ENCODE peak calls at places on chromosomes 2 and 18, in ten cellular contexts. R is fibroblast of pulmonary artery; Q is left ventricle myocardium inferior; I is transverse colon; S is lower lobe of right lung; D is Jurkat, Clone E6-1; L is thoracic aorta; W is CD8-positive, alpha-beta T cell; E is skeletal muscle cell; T is small intestine. F is an unnamed sample.

GRCh38 chr2:39593439-39594393 is 72.0 kb upstream of the TMEM178A start:
- DNase-seq in T (peak; percentile 22), W (no peak), I (no peak), D (no peak), S (no peak), R (peak; percentile 92), E (peak; percentile 44), Q (no peak), L (peak; percentile 4), F (no peak)

GRCh38 chr2:234694244-234695013 is 197.5 kb upstream of the ARL4C start:
- DNase-seq in E (peak; percentile 71), L (no peak), R (peak; percentile 60), D (peak; percentile 14), T (peak; percentile 29), Q (no peak), W (no peak), S (no peak), I (no peak), F (peak; percentile 14)

GRCh38 chr2:63712748-63713147 is 124.0 kb downstream of the MDH1 start:
- DNase-seq in D (no peak), S (no peak), E (no peak), T (no peak), L (no peak), R (no peak), I (no peak), Q (no peak), W (no peak), F (no peak)

GRCh38 chr2:187581125-187581896 is 27.1 kb upstream of the TFPI start:
- DNase-seq in E (peak; percentile 13), S (no peak), R (peak; percentile 73), T (peak; percentile 49), L (no peak), Q (no peak), D (peak; percentile 30), I (no peak), W (no peak), F (no peak)

GRCh38 chr2:226638576-226638975 is 161.0 kb downstream of the IRS1 start:
- DNase-seq in Q (no peak), L (no peak), R (no peak), W (no peak), S (no peak), T (no peak), E (no peak), D (no peak), I (no peak), F (no peak)

GRCh38 chr18:57789759-57790158 is 13.4 kb downstream of the ATP8B1 start:
- DNase-seq in S (no peak), Q (no peak), D (no peak), T (no peak), L (no peak), W (no peak), I (no peak), R (no peak), E (no peak), F (no peak)

GRCh38 chr2:16245481-16246054 is 305.2 kb downstream of the MYCN start:
- DNase-seq in T (no peak), Q (no peak), S (no peak), W (no peak), L (no peak), R (no peak), D (no peak), E (no peak), I (no peak), F (no peak)

GRCh38 chr2:64839844-64840243 is 149.4 kb upstream of the SLC1A4 start:
- DNase-seq in S (no peak), T (no peak), R (no peak), L (no peak), I (peak; percentile 21), D (peak; percentile 30), W (no peak), E (no peak), Q (no peak), F (no peak)

GRCh38 chr2:241573741-241574140 is 15.2 kb downstream of the BOK start:
- DNase-seq in R (no peak), E (no peak), D (no peak), T (no peak), I (no peak), Q (no peak), L (no peak), S (peak; percentile 39), W (no peak), F (no peak)

GRCh38 chr2:2251255-2251654 is 79.8 kb downstream of the MYT1L start:
- DNase-seq in T (no peak), D (no peak), L (no peak), I (no peak), Q (no peak), S (no peak), W (no peak), R (no peak), E (no peak), F (no peak)

GRCh38 chr2:30717081-30717650 is 90.1 kb downstream of the CAPN13 start:
- DNase-seq in D (no peak), L (no peak), Q (no peak), R (no peak), E (no peak), I (no peak), T (no peak), W (no peak), S (no peak), F (no peak)

GRCh38 chr18:66344227-66344626 is 259.7 kb downstream of the CDH19 start:
- DNase-seq in E (no peak), S (no peak), T (no peak), L (no peak), Q (no peak), I (no peak), R (no peak), W (no peak), D (no peak), F (no peak)

GRCh38 chr18:70359071-70359470 is 70.2 kb downstream of the SOCS6 start:
- DNase-seq in E (no peak), W (no peak), Q (no peak), D (no peak), L (no peak), T (no peak), S (no peak), R (no peak), I (no peak), F (no peak)

GRCh38 chr18:76922107-76922506 is 99.8 kb downstream of the ZNF236 start:
- DNase-seq in E (peak; percentile 15), I (peak; percentile 64), Q (no peak), T (peak; percentile 66), R (peak; percentile 48), S (no peak), D (peak; percentile 93), W (no peak), L (no peak), F (no peak)

GRCh38 chr2:173161040-173161439 is 85.4 kb downstream of the MAP3K20 start:
- DNase-seq in Q (no peak), W (no peak), S (no peak), R (peak; percentile 29), D (no peak), L (no peak), E (no peak), I (no peak), T (no peak), F (no peak)

GRCh38 chr2:15494877-15495276 is 66.3 kb downstream of the NBAS start:
- DNase-seq in W (no peak), T (no peak), R (no peak), Q (no peak), I (no peak), D (no peak), E (no peak), L (no peak), S (no peak), F (no peak)

DNA sequence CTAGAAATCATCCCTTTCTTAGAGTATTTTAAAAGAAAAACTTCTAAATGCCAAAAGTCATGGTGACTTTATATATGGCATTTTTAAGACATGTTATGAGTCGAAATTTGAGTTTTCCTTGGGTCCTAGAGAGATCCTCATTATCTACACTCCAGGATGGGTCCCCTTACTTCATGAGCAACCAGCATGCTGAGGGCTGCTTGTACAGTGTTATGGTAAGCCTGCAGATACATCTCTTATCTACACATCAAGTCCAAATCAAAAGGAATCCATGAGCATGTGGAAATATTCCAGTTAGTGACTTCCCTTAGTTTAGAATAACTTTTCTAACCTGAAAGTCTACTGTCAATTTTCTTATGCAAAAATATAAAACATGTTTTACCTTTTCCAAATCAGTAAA is 58.7 kb downstream of the SLC66A3 start:
- DNase-seq in S (no peak), D (no peak), Q (no peak), W (no peak), I (no peak), E (no peak), R (no peak), L (no peak), T (no peak), F (no peak)
- H3K4me3 ChIP-seq in S (no peak overlapping the region), D (no peak overlapping the region), Q (no peak overlapping the region), W (no peak overlapping the region), I (no peak overlapping the region), E (no peak overlapping the region), R (no peak overlapping the region), L (no peak overlapping the region), T (no peak overlapping the region), F (no peak overlapping the region)

GRCh38 chr2:28956890-28957289 is 24.2 kb upstream of the TOGARAM2 start:
- DNase-seq in W (no peak), R (peak; percentile 58), E (no peak), T (no peak), D (no peak), L (no peak), Q (no peak), S (no peak), I (no peak), F (no peak)
- H3K4me3 ChIP-seq in W (no peak overlapping the region), R (peak overlapping the region; percentile 46), E (no peak overlapping the region), T (no peak overlapping the region), D (peak overlapping the region; percentile 40), L (peak overlapping the region; percentile 37), Q (peak overlapping the region; percentile 42), S (peak overlapping the region; percentile 33), I (no peak overlapping the region), F (no peak overlapping the region)

GRCh38 chr2:54470241-54470938 is 14.3 kb downstream of the SPTBN1 start:
- DNase-seq in W (no peak), Q (no peak), T (no peak), D (no peak), L (no peak), R (peak; percentile 73), E (no peak), I (no peak), S (no peak), F (no peak)
- H3K4me3 ChIP-seq in W (no peak overlapping the region), Q (peak overlapping the region; percentile 66), T (no peak overlapping the region), D (no peak overlapping the region), L (no peak overlapping the region), R (no peak overlapping the region), E (no peak overlapping the region), I (no peak overlapping the region), S (no peak overlapping the region), F (no peak overlapping the region)

DNA sequence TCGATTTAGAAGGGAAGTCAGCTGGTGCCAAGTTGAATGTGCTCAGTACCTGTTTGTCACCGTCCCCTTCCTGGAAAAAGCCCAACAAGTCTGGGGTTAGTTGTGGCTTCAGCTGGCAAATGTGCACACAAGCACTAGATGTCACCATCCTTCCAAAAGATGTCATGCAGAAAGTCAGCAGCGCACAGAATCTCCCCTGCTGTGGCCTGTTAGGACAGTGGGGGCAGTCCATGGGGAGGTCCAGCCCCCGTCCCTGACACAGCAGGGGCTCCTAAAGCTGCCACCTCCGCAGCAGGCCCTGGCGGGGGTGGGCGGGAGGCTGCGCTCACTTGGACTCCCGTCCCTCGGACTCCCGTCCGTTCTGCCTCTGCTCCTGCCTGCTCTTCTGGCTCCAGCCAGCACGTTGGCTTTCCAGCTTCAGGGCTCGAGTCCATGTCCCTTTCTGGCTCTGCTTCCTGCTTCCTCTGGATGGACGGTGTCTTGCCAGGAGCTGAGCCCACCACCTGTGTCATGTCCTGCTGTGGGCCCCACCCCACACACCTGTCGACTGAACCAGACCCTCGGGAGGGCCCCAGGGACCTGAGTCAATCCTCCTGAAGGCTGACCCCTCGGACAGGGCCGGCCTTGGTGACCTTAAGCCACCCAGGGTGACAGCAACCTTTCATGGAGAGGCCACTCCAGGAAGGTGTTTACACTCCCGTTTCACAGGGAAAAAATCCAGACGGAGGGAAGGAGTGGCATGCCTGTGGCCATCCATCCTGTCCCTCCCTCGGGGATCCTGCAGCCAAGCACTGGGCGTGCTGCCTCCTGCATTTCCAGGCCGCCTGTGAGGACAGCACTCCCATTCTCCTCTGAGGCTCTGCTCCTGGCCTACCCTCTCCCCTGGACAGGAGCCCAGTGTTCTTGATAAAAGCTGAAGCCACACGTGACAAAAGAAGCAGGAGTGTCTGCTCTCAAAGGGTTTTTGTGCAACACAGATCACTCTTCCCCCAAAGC is 8.5 kb downstream of the RAB17 start:
- DNase-seq in Q (peak; percentile 81), L (peak; percentile 59), W (no peak), I (peak; percentile 19), R (peak; percentile 90), S (peak; percentile 74), D (peak; percentile 15), E (no peak), T (no peak), F (peak; percentile 70)
- H3K4me3 ChIP-seq in Q (peak overlapping the region; percentile 46), L (peak overlapping the region; percentile 60), W (no peak overlapping the region), I (no peak overlapping the region), R (no peak overlapping the region), S (peak overlapping the region; percentile 20), D (no peak overlapping the region), E (peak overlapping the region; percentile 9), T (no peak overlapping the region), F (no peak overlapping the region)